ENCODE peak calls at places on chromosomes 7 and 10, in four cellular contexts. L is GM12878, W is HL-60, Y is K562. S is an unnamed sample.
A peak's percentile ranks its signal among the peaks of the same experiment; 100 is the strongest.

GRCh38 chr7:1635401-1635800 is 34.7 kb upstream of the ELFN1 start:
- DNase-seq in L (no peak), W (no peak), Y (no peak), S (no peak)

GRCh38 chr10:124742418-124743187 is 1.6 kb downstream of the FAM53B start:
- DNase-seq in L (no peak), W (peak; percentile 38), Y (peak; percentile 59), S (no peak)

GRCh38 chr7:938546-939185 is 15.8 kb downstream of the ADAP1 start:
- DNase-seq in L (no peak), W (no peak), Y (no peak), S (no peak)

GRCh38 chr7:153061913-153062528 is 302.5 kb downstream of the ACTR3B start:
- DNase-seq in L (no peak), W (no peak), Y (peak; percentile 52), S (no peak)

GRCh38 chr7:42876182-42877068 is 35.4 kb downstream of the C7orf25 start:
- DNase-seq in L (no peak), W (peak; percentile 56), Y (peak; percentile 71), S (peak; percentile 41)

GRCh38 chr10:100766693-100767427 is 21.5 kb downstream of the PAX2 start:
- DNase-seq in L (no peak), W (no peak), Y (no peak), S (no peak)

GRCh38 chr7:106781007-106781406 is 84.1 kb upstream of the PIK3CG start:
- DNase-seq in L (no peak), W (no peak), Y (no peak), S (no peak)

GRCh38 chr7:480531-481218 is 39.0 kb downstream of the PDGFA start:
- DNase-seq in L (no peak), W (no peak), Y (peak; percentile 54), S (no peak)

GRCh38 chr7:91620827-91621226 is 259.7 kb downstream of the MTERF1 start:
- DNase-seq in L (no peak), W (no peak), Y (peak; percentile 61), S (no peak)

GRCh38 chr7:106126170-106126938 is 14.2 kb upstream of the SYPL1 start:
- DNase-seq in L (no peak), W (peak; percentile 76), Y (peak; percentile 54), S (no peak)

GRCh38 chr7:105600720-105601550 is 19.6 kb upstream of the EFCAB10 start:
- DNase-seq in L (no peak), W (no peak), Y (peak; percentile 78), S (no peak)

GRCh38 chr7:99109108-99110051 is 34.5 kb downstream of the SMURF1 start:
- DNase-seq in L (no peak), W (peak; percentile 52), Y (no peak), S (no peak)

GRCh38 chr7:130084037-130084875 is 13.9 kb downstream of the KLHDC10 start:
- DNase-seq in L (no peak), W (no peak), Y (peak; percentile 44), S (no peak)

DNA sequence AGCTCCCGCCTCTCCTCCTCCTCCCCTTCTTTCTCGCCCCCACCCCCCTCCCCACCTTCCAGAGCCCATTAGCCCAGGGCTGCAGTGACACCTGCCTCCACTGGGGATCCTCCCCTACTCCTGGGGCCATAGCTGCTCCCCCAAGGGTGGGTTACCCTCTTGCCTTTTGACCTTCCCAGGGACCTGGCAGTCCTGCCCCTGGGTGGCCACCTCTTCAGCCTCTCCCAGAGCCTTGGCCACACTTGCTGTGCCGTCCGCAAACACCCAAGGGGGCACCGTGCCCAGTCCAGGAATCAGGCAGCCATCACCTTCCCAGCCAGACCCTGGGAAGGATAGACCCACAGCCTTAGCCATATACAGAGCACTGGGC is 19.8 kb upstream of the CLDN4 start:
- DNase-seq in L (no peak), W (no peak), Y (no peak), S (no peak)
- TF ChIP-seq SPI1 in L (no peak), W (no peak), Y (no peak), S (no peak)

GRCh38 chr7:7790041-7790751 is 71.8 kb upstream of the RPA3 start:
- DNase-seq in L (no peak), W (no peak), Y (no peak), S (no peak)
- TF ChIP-seq SPI1 in L (no peak), W (no peak), Y (no peak), S (no peak)

GRCh38 chr10:67527351-67527750 is 168.6 kb downstream of the CTNNA3 start:
- DNase-seq in L (no peak), W (no peak), Y (no peak), S (no peak)
- TF ChIP-seq SPI1 in L (no peak), W (no peak), Y (no peak), S (no peak)

GRCh38 chr7:128417071-128417470 is 7.3 kb upstream of the IMPDH1 start:
- DNase-seq in L (no peak), W (no peak), Y (no peak), S (no peak)
- TF ChIP-seq SPI1 in L (no peak), W (no peak), Y (no peak), S (no peak)

DNA sequence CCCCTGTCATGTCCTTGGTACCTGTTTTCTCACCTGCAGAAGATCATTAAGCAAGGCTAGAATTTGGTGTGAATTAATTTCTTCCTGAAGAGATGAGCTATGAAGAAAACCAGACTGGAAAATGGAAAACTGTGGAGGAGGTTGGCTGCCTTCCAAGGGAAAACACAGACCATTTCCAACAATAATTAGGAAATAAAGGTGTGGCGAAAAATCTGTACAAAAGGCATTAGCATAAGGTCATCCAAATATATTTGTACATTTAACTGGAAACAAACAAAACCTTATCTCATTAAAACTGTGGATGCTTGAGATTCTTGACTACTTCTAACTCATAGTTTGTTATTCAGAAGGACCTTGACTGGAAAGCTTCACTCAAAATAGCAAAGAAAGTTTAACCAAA is 1.7 kb downstream of the STN1 start:
- DNase-seq in L (no peak), W (no peak), Y (no peak), S (no peak)
- TF ChIP-seq SPI1 in L (no peak), W (no peak), Y (no peak), S (no peak)

S was measured in GM12891.